ENCODE peak calls at places on chromosomes 3 and 15, in six cellular contexts. One of them, this sample, is unnamed.

GRCh38 chr3:23264413-23264812 is 61.3 kb downstream of the UBE2E2 start:
- DNase-seq in GM12878: no peak
- DNase-seq in HepG2: no peak
- DNase-seq in adipocyte: peak; percentile 70
- DNase-seq in neuronal stem cell: no peak
- DNase-seq in mammary epithelial cell: peak; percentile 37
- DNase-seq in this sample: no peak

GRCh38 chr3:39158138-39158715 is 4.8 kb upstream of the CSRNP1 start:
- DNase-seq in mammary epithelial cell: no peak
- DNase-seq in GM12878: no peak
- DNase-seq in adipocyte: no peak
- DNase-seq in neuronal stem cell: peak; percentile 27
- DNase-seq in HepG2: no peak
- DNase-seq in this sample: no peak

GRCh38 chr3:190038050-190038631 is 82.6 kb downstream of the P3H2 start:
- DNase-seq in neuronal stem cell: no peak
- DNase-seq in GM12878: no peak
- DNase-seq in mammary epithelial cell: peak; percentile 95
- DNase-seq in adipocyte: peak; percentile 61
- DNase-seq in HepG2: no peak
- DNase-seq in this sample: no peak

GRCh38 chr3:178623666-178624255 is 87.5 kb downstream of the KCNMB2 start:
- DNase-seq in GM12878: no peak
- DNase-seq in adipocyte: peak; percentile 52
- DNase-seq in HepG2: no peak
- DNase-seq in mammary epithelial cell: no peak
- DNase-seq in neuronal stem cell: no peak
- DNase-seq in this sample: no peak

GRCh38 chr15:75620776-75621536 is 4.6 kb downstream of the SNUPN start:
- DNase-seq in adipocyte: peak; percentile 54
- DNase-seq in GM12878: no peak
- DNase-seq in neuronal stem cell: no peak
- DNase-seq in HepG2: no peak
- DNase-seq in mammary epithelial cell: peak; percentile 78
- DNase-seq in this sample: no peak

GRCh38 chr3:171353423-171353822 is 106.8 kb downstream of the TNIK start:
- DNase-seq in neuronal stem cell: no peak
- DNase-seq in HepG2: no peak
- DNase-seq in mammary epithelial cell: peak; percentile 81
- DNase-seq in GM12878: no peak
- DNase-seq in adipocyte: no peak
- DNase-seq in this sample: no peak

GRCh38 chr3:150721285-150722130 is 17.8 kb upstream of the ERICH6 start:
- DNase-seq in mammary epithelial cell: peak; percentile 51
- DNase-seq in HepG2: peak; percentile 67
- DNase-seq in neuronal stem cell: peak; percentile 55
- DNase-seq in adipocyte: peak; percentile 88
- DNase-seq in GM12878: no peak
- DNase-seq in this sample: peak; percentile 52

GRCh38 chr3:134126153-134126552 is 96.4 kb upstream of the SLCO2A1 start:
- DNase-seq in mammary epithelial cell: no peak
- DNase-seq in HepG2: no peak
- DNase-seq in adipocyte: no peak
- DNase-seq in neuronal stem cell: no peak
- DNase-seq in GM12878: no peak
- DNase-seq in this sample: no peak

GRCh38 chr3:107545680-107546120 is 22.9 kb downstream of the BBX start:
- DNase-seq in adipocyte: no peak
- DNase-seq in mammary epithelial cell: peak; percentile 14
- DNase-seq in GM12878: no peak
- DNase-seq in neuronal stem cell: no peak
- DNase-seq in HepG2: no peak
- DNase-seq in this sample: no peak

GRCh38 chr3:143283432-143284128 is 164.0 kb downstream of the CHST2 start:
- DNase-seq in HepG2: no peak
- DNase-seq in neuronal stem cell: no peak
- DNase-seq in GM12878: no peak
- DNase-seq in mammary epithelial cell: peak; percentile 74
- DNase-seq in adipocyte: no peak
- DNase-seq in this sample: no peak

GRCh38 chr3:189392969-189393368 is 221.2 kb downstream of the TPRG1 start:
- DNase-seq in GM12878: no peak
- DNase-seq in HepG2: no peak
- DNase-seq in adipocyte: no peak
- DNase-seq in mammary epithelial cell: peak; percentile 97
- DNase-seq in neuronal stem cell: no peak
- DNase-seq in this sample: no peak

DNA sequence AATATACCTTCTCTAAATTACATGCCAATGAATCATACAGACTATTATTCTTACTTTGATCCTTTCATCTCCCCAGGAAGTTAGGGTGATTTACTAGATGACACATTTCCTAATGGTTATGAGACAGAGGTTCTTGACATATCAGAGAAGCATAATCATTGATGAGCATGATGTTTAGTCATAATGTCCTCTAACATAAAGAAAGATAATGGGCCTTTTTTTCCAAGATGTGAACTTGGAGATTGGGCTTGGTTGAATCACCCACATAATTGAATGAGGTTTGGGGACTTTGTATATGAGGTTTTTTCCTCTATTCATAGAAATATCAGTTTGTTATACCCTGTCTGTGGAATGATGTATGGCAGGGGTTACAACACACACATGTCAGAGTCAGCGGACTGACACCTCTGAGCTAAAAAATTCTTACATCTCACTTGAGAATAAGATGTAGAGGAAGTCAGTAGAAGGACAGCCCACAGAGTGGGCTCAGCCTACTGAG is 69.7 kb upstream of the DCBLD2 start:
- DNase-seq in HepG2: peak; percentile 51
- DNase-seq in GM12878: no peak
- DNase-seq in adipocyte: peak; percentile 36
- DNase-seq in mammary epithelial cell: peak; percentile 96
- DNase-seq in neuronal stem cell: no peak
- DNase-seq in this sample: no peak
- H3K4me1 ChIP-seq in HepG2: no peaks in the 10 kb centered on the region
- H3K4me1 ChIP-seq in GM12878: no peaks in the 10 kb centered on the region
- H3K4me1 ChIP-seq in adipocyte: peaks cover 35% of the 10 kb centered on the region
- H3K4me1 ChIP-seq in mammary epithelial cell: peaks cover 46% of the 10 kb centered on the region
- H3K4me1 ChIP-seq in neuronal stem cell: no peaks in the 10 kb centered on the region
- H3K4me1 ChIP-seq in this sample: no peaks in the 10 kb centered on the region

GRCh38 chr15:47398594-47398993 is 318.7 kb upstream of the SEMA6D start:
- DNase-seq in adipocyte: no peak
- DNase-seq in GM12878: no peak
- DNase-seq in mammary epithelial cell: no peak
- DNase-seq in neuronal stem cell: no peak
- DNase-seq in HepG2: no peak
- DNase-seq in this sample: no peak
- H3K9ac ChIP-seq in adipocyte: no peak overlapping the region
- H3K9ac ChIP-seq in GM12878: no peak overlapping the region
- H3K9ac ChIP-seq in mammary epithelial cell: no peak overlapping the region
- H3K9ac ChIP-seq in neuronal stem cell: no peak overlapping the region
- H3K9ac ChIP-seq in HepG2: no peak overlapping the region
- H3K9ac ChIP-seq in this sample: no peak overlapping the region

DNA sequence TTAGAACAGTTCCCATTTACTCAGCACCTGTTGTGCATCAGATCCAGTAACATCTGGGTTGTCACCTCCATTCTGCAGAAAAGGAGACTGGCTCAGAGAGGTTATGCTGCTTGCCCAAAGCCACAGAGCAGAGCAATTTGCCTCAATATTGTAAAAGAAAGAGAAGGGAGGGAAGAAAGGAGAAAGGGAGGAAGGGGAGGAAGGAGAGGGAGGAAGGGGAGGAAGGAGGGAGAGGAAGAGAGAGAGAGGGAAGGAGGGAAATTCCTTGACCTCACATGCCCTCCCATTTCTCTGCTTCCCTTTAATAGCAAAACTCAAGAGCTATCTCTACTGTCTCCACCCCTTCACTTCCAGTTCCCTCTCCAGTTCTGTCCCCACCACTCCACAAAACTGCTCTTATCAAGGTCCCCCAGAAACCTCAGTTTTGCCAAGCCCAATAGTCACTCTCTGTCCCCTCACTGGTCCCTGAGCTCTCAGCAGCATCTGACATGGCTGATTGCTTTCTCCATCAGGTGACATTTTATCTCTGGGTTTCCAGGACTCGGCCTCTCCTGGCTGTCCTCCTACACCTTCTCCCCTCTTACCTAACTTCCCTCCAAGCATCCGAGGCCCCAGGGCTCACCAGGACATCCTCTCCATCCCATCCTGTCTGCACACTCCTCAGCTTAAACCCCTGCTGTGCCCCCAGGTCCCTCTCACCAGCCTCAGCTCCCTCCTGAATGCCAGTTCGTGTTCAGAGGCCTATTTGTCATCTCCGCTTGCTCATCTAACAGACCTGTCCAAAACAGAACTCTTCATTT is 104.7 kb upstream of the LINGO1 start:
- DNase-seq in mammary epithelial cell: no peak
- DNase-seq in adipocyte: no peak
- DNase-seq in neuronal stem cell: no peak
- DNase-seq in GM12878: no peak
- DNase-seq in HepG2: no peak
- DNase-seq in this sample: no peak
- H3K4me1 ChIP-seq in mammary epithelial cell: no peaks in the 10 kb centered on the region
- H3K4me1 ChIP-seq in adipocyte: no peaks in the 10 kb centered on the region
- H3K4me1 ChIP-seq in neuronal stem cell: peaks cover 12% of the 10 kb centered on the region
- H3K4me1 ChIP-seq in GM12878: no peaks in the 10 kb centered on the region
- H3K4me1 ChIP-seq in HepG2: no peaks in the 10 kb centered on the region
- H3K4me1 ChIP-seq in this sample: peaks cover 26% of the 10 kb centered on the region

GRCh38 chr3:195147649-195148121 is 123.3 kb downstream of the XXYLT1 start:
- DNase-seq in adipocyte: peak; percentile 8
- DNase-seq in GM12878: peak; percentile 91
- DNase-seq in HepG2: no peak
- DNase-seq in mammary epithelial cell: no peak
- DNase-seq in neuronal stem cell: no peak
- DNase-seq in this sample: no peak

GRCh38 chr3:195151402-195151801 is 119.6 kb downstream of the XXYLT1 start:
- DNase-seq in GM12878: no peak
- DNase-seq in adipocyte: no peak
- DNase-seq in neuronal stem cell: no peak
- DNase-seq in mammary epithelial cell: no peak
- DNase-seq in HepG2: no peak
- DNase-seq in this sample: no peak

GRCh38 chr3:195150194-195151118 is 120.5 kb downstream of the XXYLT1 start:
- DNase-seq in HepG2: no peak
- DNase-seq in neuronal stem cell: no peak
- DNase-seq in mammary epithelial cell: no peak
- DNase-seq in adipocyte: no peak
- DNase-seq in GM12878: no peak
- DNase-seq in this sample: no peak

GRCh38 chr3:195149292-195149691 is 121.7 kb downstream of the XXYLT1 start:
- DNase-seq in GM12878: no peak
- DNase-seq in HepG2: no peak
- DNase-seq in neuronal stem cell: no peak
- DNase-seq in adipocyte: no peak
- DNase-seq in mammary epithelial cell: no peak
- DNase-seq in this sample: no peak

DNA sequence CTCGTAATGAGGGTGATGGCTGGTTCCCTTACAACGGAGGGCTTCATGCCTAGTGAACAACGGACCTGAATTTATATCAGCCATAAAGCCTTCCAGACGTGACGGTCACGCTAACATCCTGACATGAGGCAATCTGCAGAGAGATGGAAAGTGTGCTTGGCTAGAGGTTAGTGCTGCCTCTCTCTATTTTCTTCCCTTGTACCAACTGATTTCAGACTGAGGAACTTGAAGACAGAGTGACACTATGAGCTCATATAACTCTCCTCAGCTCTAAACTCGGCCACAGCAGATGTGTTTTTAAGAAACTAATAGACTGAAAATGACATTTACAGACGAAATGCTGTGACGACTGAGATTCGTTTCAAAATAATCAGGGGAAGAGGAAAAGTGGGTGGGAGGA is 122.4 kb downstream of the XXYLT1 start:
- DNase-seq in HepG2: no peak
- DNase-seq in adipocyte: no peak
- DNase-seq in GM12878: no peak
- DNase-seq in neuronal stem cell: no peak
- DNase-seq in mammary epithelial cell: no peak
- DNase-seq in this sample: no peak
- H3K9ac ChIP-seq in HepG2: no peak overlapping the region
- H3K9ac ChIP-seq in adipocyte: no peak overlapping the region
- H3K9ac ChIP-seq in GM12878: peak overlapping the region; percentile 87
- H3K9ac ChIP-seq in neuronal stem cell: no peak overlapping the region
- H3K9ac ChIP-seq in mammary epithelial cell: no peak overlapping the region
- H3K9ac ChIP-seq in this sample: no peak overlapping the region

GRCh38 chr15:25847066-25847465 is 16.1 kb downstream of the ATP10A start:
- DNase-seq in adipocyte: no peak
- DNase-seq in mammary epithelial cell: no peak
- DNase-seq in GM12878: no peak
- DNase-seq in HepG2: no peak
- DNase-seq in neuronal stem cell: no peak
- DNase-seq in this sample: no peak

GRCh38 chr15:25848325-25848724 is 14.8 kb downstream of the ATP10A start:
- DNase-seq in HepG2: no peak
- DNase-seq in GM12878: no peak
- DNase-seq in mammary epithelial cell: no peak
- DNase-seq in adipocyte: no peak
- DNase-seq in neuronal stem cell: no peak
- DNase-seq in this sample: no peak

GRCh38 chr15:25846377-25846776 is 16.8 kb downstream of the ATP10A start:
- DNase-seq in HepG2: no peak
- DNase-seq in adipocyte: no peak
- DNase-seq in GM12878: no peak
- DNase-seq in mammary epithelial cell: no peak
- DNase-seq in neuronal stem cell: no peak
- DNase-seq in this sample: no peak

GRCh38 chr15:25844542-25844941 is 18.6 kb downstream of the ATP10A start:
- DNase-seq in neuronal stem cell: no peak
- DNase-seq in mammary epithelial cell: no peak
- DNase-seq in HepG2: no peak
- DNase-seq in adipocyte: no peak
- DNase-seq in GM12878: no peak
- DNase-seq in this sample: no peak

GRCh38 chr15:25844981-25845680 is 18.0 kb downstream of the ATP10A start:
- DNase-seq in GM12878: no peak
- DNase-seq in adipocyte: no peak
- DNase-seq in HepG2: no peak
- DNase-seq in neuronal stem cell: no peak
- DNase-seq in mammary epithelial cell: no peak
- DNase-seq in this sample: no peak
- H3K4me1 ChIP-seq in GM12878: peaks cover 3% of the 10 kb centered on the region
- H3K4me1 ChIP-seq in adipocyte: peaks cover 18% of the 10 kb centered on the region
- H3K4me1 ChIP-seq in HepG2: peaks cover 33% of the 10 kb centered on the region
- H3K4me1 ChIP-seq in neuronal stem cell: peaks cover 15% of the 10 kb centered on the region
- H3K4me1 ChIP-seq in mammary epithelial cell: no peaks in the 10 kb centered on the region
- H3K4me1 ChIP-seq in this sample: no peaks in the 10 kb centered on the region

This sample was measured in NT2/D1.